ENCODE peak calls at places on chromosomes 1 and 21, in five cellular contexts. One of them, this sample, is unnamed.

GRCh38 chr1:208007319-208007937 is 96.5 kb upstream of the CD34 start:
- DNase-seq in A549: no peak
- DNase-seq in stomach: no peak
- DNase-seq in K562: no peak
- DNase-seq in tibial nerve: no peak
- DNase-seq in this sample: no peak

GRCh38 chr1:58885998-58886397 is 102.2 kb upstream of the JUN start:
- DNase-seq in A549: no peak
- DNase-seq in stomach: peak; percentile 60
- DNase-seq in K562: no peak
- DNase-seq in tibial nerve: peak; percentile 62
- DNase-seq in this sample: no peak

GRCh38 chr1:224127925-224128819 is 14.3 kb downstream of the FBXO28 start:
- DNase-seq in A549: no peak
- DNase-seq in stomach: no peak
- DNase-seq in K562: no peak
- DNase-seq in tibial nerve: no peak
- DNase-seq in this sample: no peak

GRCh38 chr1:151831605-151832004 is at the start of gene RORC:
- DNase-seq in A549: no peak
- DNase-seq in stomach: peak; percentile 88
- DNase-seq in K562: no peak
- DNase-seq in tibial nerve: no peak
- DNase-seq in this sample: no peak

GRCh38 chr1:201889092-201889968 is 632 bp downstream of the SHISA4 start:
- DNase-seq in A549: no peak
- DNase-seq in stomach: no peak
- DNase-seq in K562: no peak
- DNase-seq in tibial nerve: no peak
- DNase-seq in this sample: peak; percentile 28

GRCh38 chr1:195754874-195755273 is 853.4 kb downstream of the KCNT2 start:
- DNase-seq in A549: no peak
- DNase-seq in stomach: no peak
- DNase-seq in K562: no peak
- DNase-seq in tibial nerve: no peak
- DNase-seq in this sample: no peak

GRCh38 chr1:162161921-162162550 is 92.5 kb downstream of the NOS1AP start:
- DNase-seq in A549: no peak
- DNase-seq in stomach: no peak
- DNase-seq in K562: no peak
- DNase-seq in tibial nerve: no peak
- DNase-seq in this sample: no peak

GRCh38 chr1:172394167-172394751 is 26.2 kb upstream of the C1orf105 start:
- DNase-seq in A549: no peak
- DNase-seq in stomach: peak; percentile 27
- DNase-seq in K562: no peak
- DNase-seq in tibial nerve: no peak
- DNase-seq in this sample: no peak

GRCh38 chr1:1426961-1427934 is 6.2 kb upstream of the ANKRD65 start:
- DNase-seq in A549: no peak
- DNase-seq in stomach: no peak
- DNase-seq in K562: peak; percentile 78
- DNase-seq in tibial nerve: no peak
- DNase-seq in this sample: peak; percentile 53

GRCh38 chr1:43452789-43453441 is 816 bp downstream of the HYI start:
- DNase-seq in A549: no peak
- DNase-seq in stomach: peak; percentile 49
- DNase-seq in K562: peak; percentile 37
- DNase-seq in tibial nerve: peak; percentile 42
- DNase-seq in this sample: peak; percentile 57

GRCh38 chr1:161420763-161421455 is 53.2 kb upstream of the CFAP126 start:
- DNase-seq in A549: peak; percentile 16
- DNase-seq in stomach: no peak
- DNase-seq in K562: no peak
- DNase-seq in tibial nerve: no peak
- DNase-seq in this sample: no peak

GRCh38 chr1:84363622-84364021 is 34.7 kb upstream of the DNASE2B start:
- DNase-seq in A549: no peak
- DNase-seq in stomach: no peak
- DNase-seq in K562: no peak
- DNase-seq in tibial nerve: no peak
- DNase-seq in this sample: no peak

GRCh38 chr21:29365636-29366305 is 67.0 kb downstream of the BACH1 start:
- DNase-seq in A549: no peak
- DNase-seq in stomach: no peak
- DNase-seq in K562: no peak
- DNase-seq in tibial nerve: no peak
- DNase-seq in this sample: no peak

GRCh38 chr21:34734696-34735095 is 65.9 kb downstream of the CLIC6 start:
- DNase-seq in A549: no peak
- DNase-seq in stomach: no peak
- DNase-seq in K562: no peak
- DNase-seq in tibial nerve: no peak
- DNase-seq in this sample: no peak

GRCh38 chr1:41827991-41828570 is 90.6 kb downstream of the HIVEP3 start:
- DNase-seq in A549: no peak
- DNase-seq in stomach: no peak
- DNase-seq in K562: no peak
- DNase-seq in tibial nerve: no peak
- DNase-seq in this sample: no peak

GRCh38 chr21:43340491-43341348 is 86.2 kb downstream of the SIK1 start:
- DNase-seq in A549: peak; percentile 62
- DNase-seq in stomach: peak; percentile 62
- DNase-seq in K562: peak; percentile 61
- DNase-seq in tibial nerve: no peak
- DNase-seq in this sample: no peak

GRCh38 chr1:111474521-111474920 is 737 bp downstream of the C1orf162 start:
- DNase-seq in A549: no peak
- DNase-seq in stomach: no peak
- DNase-seq in K562: no peak
- DNase-seq in tibial nerve: no peak
- DNase-seq in this sample: no peak
- H3K27ac ChIP-seq in A549: no peak overlapping the region
- H3K27ac ChIP-seq in stomach: peak overlapping the region; percentile 79
- H3K27ac ChIP-seq in K562: no peak overlapping the region
- H3K27ac ChIP-seq in tibial nerve: peak overlapping the region; percentile 63
- H3K27ac ChIP-seq in this sample: no peak overlapping the region

GRCh38 chr1:109391161-109391556 is 6.6 kb downstream of the SORT1 start:
- DNase-seq in A549: no peak
- DNase-seq in stomach: no peak
- DNase-seq in K562: no peak
- DNase-seq in tibial nerve: no peak
- DNase-seq in this sample: no peak

GRCh38 chr1:109388884-109389637 is 8.7 kb downstream of the SORT1 start:
- DNase-seq in A549: no peak
- DNase-seq in stomach: no peak
- DNase-seq in K562: peak; percentile 57
- DNase-seq in tibial nerve: no peak
- DNase-seq in this sample: no peak

GRCh38 chr1:109388208-109388711 is 9.5 kb downstream of the SORT1 start:
- DNase-seq in A549: no peak
- DNase-seq in stomach: no peak
- DNase-seq in K562: no peak
- DNase-seq in tibial nerve: no peak
- DNase-seq in this sample: no peak

GRCh38 chr1:109391626-109392025 is 6.1 kb downstream of the SORT1 start:
- DNase-seq in A549: no peak
- DNase-seq in stomach: no peak
- DNase-seq in K562: no peak
- DNase-seq in tibial nerve: no peak
- DNase-seq in this sample: no peak

GRCh38 chr1:109389638-109390341 is 7.9 kb downstream of the SORT1 start:
- DNase-seq in A549: no peak
- DNase-seq in stomach: no peak
- DNase-seq in K562: peak; percentile 68
- DNase-seq in tibial nerve: no peak
- DNase-seq in this sample: no peak
- H3K4me3 ChIP-seq in A549: no peak overlapping the region
- H3K4me3 ChIP-seq in stomach: no peak overlapping the region
- H3K4me3 ChIP-seq in K562: peak overlapping the region; percentile 41
- H3K4me3 ChIP-seq in tibial nerve: no peak overlapping the region
- H3K4me3 ChIP-seq in this sample: no peak overlapping the region

GRCh38 chr1:27633640-27634165 is 1.3 kb downstream of the FGR start:
- DNase-seq in A549: no peak
- DNase-seq in stomach: no peak
- DNase-seq in K562: no peak
- DNase-seq in tibial nerve: no peak
- DNase-seq in this sample: no peak

GRCh38 chr1:27635410-27636142 is 591 bp upstream of the FGR start:
- DNase-seq in A549: no peak
- DNase-seq in stomach: no peak
- DNase-seq in K562: no peak
- DNase-seq in tibial nerve: no peak
- DNase-seq in this sample: no peak

GRCh38 chr1:27634982-27635362 is at the start of gene FGR:
- DNase-seq in A549: no peak
- DNase-seq in stomach: peak; percentile 44
- DNase-seq in K562: no peak
- DNase-seq in tibial nerve: peak; percentile 24
- DNase-seq in this sample: no peak

GRCh38 chr1:27633298-27633610 is 1.7 kb downstream of the FGR start:
- DNase-seq in A549: no peak
- DNase-seq in stomach: no peak
- DNase-seq in K562: no peak
- DNase-seq in tibial nerve: no peak
- DNase-seq in this sample: no peak

GRCh38 chr1:27634166-27634981 is 611 bp downstream of the FGR start:
- DNase-seq in A549: no peak
- DNase-seq in stomach: peak; percentile 49
- DNase-seq in K562: peak; percentile 68
- DNase-seq in tibial nerve: no peak
- DNase-seq in this sample: peak; percentile 42
- TF ChIP-seq EP300 in A549: no peak
- TF ChIP-seq EP300 in stomach: no peak
- TF ChIP-seq EP300 in K562: no peak
- TF ChIP-seq EP300 in tibial nerve: no peak
- TF ChIP-seq EP300 in this sample: no peak

DNA sequence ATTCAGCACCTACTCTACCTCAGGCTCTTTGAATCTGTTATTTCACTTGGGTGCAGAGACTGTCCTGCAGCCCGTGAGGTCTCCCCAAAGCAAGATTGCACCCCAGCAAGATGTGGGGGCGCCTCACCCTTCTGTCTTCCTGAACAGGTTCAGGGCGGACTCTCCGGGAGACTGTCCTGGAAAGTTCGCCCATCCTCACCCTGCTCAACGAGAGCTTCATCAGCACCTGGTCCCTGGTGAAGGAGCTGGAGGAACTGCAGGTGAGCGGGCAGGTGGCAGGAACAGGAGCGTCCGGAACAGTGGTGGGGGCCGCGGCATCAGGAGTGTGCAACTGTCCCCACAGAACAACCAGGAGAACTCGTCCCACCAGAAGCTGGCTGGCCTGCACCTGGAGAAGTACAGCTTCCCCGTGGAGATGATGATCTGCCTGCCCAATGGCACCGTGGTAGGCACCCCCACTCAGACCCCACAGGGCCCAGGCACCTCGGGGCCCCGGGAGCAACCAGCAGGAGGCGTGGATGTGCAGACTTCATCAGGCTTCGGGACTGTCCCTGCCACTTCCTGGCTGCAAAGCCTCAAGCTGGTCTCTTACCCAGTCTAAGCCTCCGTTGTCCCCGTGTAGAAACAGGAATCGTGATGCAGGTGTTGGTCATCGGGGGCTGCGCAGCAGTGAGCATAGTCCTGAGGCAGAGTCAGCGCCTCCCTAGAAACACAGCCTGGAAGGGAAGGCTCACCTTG is 5.9 kb upstream of the MTFR1L start:
- DNase-seq in A549: no peak
- DNase-seq in stomach: no peak
- DNase-seq in K562: no peak
- DNase-seq in tibial nerve: no peak
- DNase-seq in this sample: no peak
- H3K27ac ChIP-seq in A549: no peak overlapping the region
- H3K27ac ChIP-seq in stomach: no peak overlapping the region
- H3K27ac ChIP-seq in K562: no peak overlapping the region
- H3K27ac ChIP-seq in tibial nerve: no peak overlapping the region
- H3K27ac ChIP-seq in this sample: no peak overlapping the region

GRCh38 chr1:25033030-25033827 is 103.2 kb upstream of the RUNX3 start:
- DNase-seq in A549: no peak
- DNase-seq in stomach: no peak
- DNase-seq in K562: no peak
- DNase-seq in tibial nerve: no peak
- DNase-seq in this sample: no peak
- H3K4me3 ChIP-seq in A549: no peak overlapping the region
- H3K4me3 ChIP-seq in stomach: no peak overlapping the region
- H3K4me3 ChIP-seq in K562: no peak overlapping the region
- H3K4me3 ChIP-seq in tibial nerve: no peak overlapping the region
- H3K4me3 ChIP-seq in this sample: no peak overlapping the region

DNA sequence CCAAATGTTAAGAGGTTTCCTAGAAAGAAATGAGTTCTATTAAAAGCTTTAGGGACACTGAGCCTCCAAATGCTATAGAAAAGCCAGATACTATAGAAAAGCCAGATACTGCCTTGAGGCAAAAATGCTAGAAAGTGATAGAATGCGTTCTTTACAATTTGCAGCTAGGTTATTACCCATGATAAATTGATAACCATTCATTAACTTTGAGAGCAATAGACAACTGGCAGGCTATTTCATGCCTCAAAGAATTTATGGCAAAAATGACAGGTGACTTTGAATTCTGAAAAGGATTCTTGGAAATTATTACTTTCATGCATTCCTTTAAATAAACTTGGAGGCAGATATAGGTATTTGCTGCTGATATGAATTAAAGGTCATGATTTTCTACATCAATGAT is 51.6 kb downstream of the SMYD3 start:
- DNase-seq in A549: no peak
- DNase-seq in stomach: no peak
- DNase-seq in K562: no peak
- DNase-seq in tibial nerve: no peak
- DNase-seq in this sample: no peak
- TF ChIP-seq EP300 in A549: no peak
- TF ChIP-seq EP300 in stomach: no peak
- TF ChIP-seq EP300 in K562: no peak
- TF ChIP-seq EP300 in tibial nerve: no peak
- TF ChIP-seq EP300 in this sample: no peak

GRCh38 chr1:27872059-27872801 is at the start of gene THEMIS2:
- DNase-seq in A549: peak; percentile 32
- DNase-seq in stomach: peak; percentile 67
- DNase-seq in K562: peak; percentile 97
- DNase-seq in tibial nerve: no peak
- DNase-seq in this sample: peak; percentile 36
- H3K27ac ChIP-seq in A549: peak within 1 kb of the TSS; percentile 87
- H3K27ac ChIP-seq in stomach: peak within 1 kb of the TSS; percentile 89
- H3K27ac ChIP-seq in K562: peak within 1 kb of the TSS; percentile 28
- H3K27ac ChIP-seq in tibial nerve: peak within 1 kb of the TSS; percentile 80
- H3K27ac ChIP-seq in this sample: no peak within 1 kb of the TSS

GRCh38 chr1:167121375-167122120 is 27.7 kb downstream of the STYXL2 start:
- DNase-seq in A549: peak; percentile 58
- DNase-seq in stomach: peak; percentile 83
- DNase-seq in K562: no peak
- DNase-seq in tibial nerve: no peak
- DNase-seq in this sample: peak; percentile 21
- H3K4me3 ChIP-seq in A549: peak overlapping the region; percentile 53
- H3K4me3 ChIP-seq in stomach: peak overlapping the region; percentile 49
- H3K4me3 ChIP-seq in K562: no peak overlapping the region
- H3K4me3 ChIP-seq in tibial nerve: peak overlapping the region; percentile 37
- H3K4me3 ChIP-seq in this sample: peak overlapping the region; percentile 17

This sample was measured in ovary.